ENCODE peak calls at places on chromosomes 4 and X, in nine cellular contexts. U, Q, S, R, H, C, N, M and J are unnamed samples.
A peak's percentile ranks its signal among the peaks of the same experiment; 100 is the strongest.

GRCh38 chr4:97984545-97985131 is 158.6 kb downstream of the STPG2 start:
- DNase-seq in U (no peak), Q (peak; percentile 17), S (peak; percentile 3), R (no peak), H (no peak), C (no peak), N (peak; percentile 2), M (no peak), J (no peak)

GRCh38 chrX:54807524-54808108 is at the start of gene MAGED2:
- DNase-seq in U (peak; percentile 33), Q (no peak), S (peak; percentile 68), R (peak; percentile 30), H (peak; percentile 47), C (peak; percentile 17), N (peak; percentile 43), M (no peak), J (no peak)

GRCh38 chr4:95537181-95537580 is 11.6 kb downstream of the UNC5C start:
- DNase-seq in U (peak; percentile 25), Q (no peak), S (no peak), R (no peak), H (no peak), C (no peak), N (no peak), M (no peak), J (peak; percentile 44)

GRCh38 chr4:176123710-176124407 is 58.2 kb downstream of the WDR17 start:
- DNase-seq in U (no peak), Q (peak; percentile 30), S (peak; percentile 22), R (no peak), H (no peak), C (peak; percentile 6), N (peak; percentile 16), M (no peak), J (peak; percentile 3)

GRCh38 chrX:9789555-9789954 is 3.3 kb downstream of the SHROOM2 start:
- DNase-seq in U (no peak), Q (no peak), S (peak; percentile 87), R (no peak), H (no peak), C (no peak), N (no peak), M (no peak), J (no peak)

GRCh38 chr4:39029752-39030694 is 2.2 kb downstream of the TMEM156 start:
- DNase-seq in U (no peak), Q (no peak), S (no peak), R (no peak), H (no peak), C (no peak), N (no peak), M (no peak), J (no peak)

GRCh38 chr4:108483077-108483476 is 137.3 kb upstream of the RPL34 start:
- DNase-seq in U (no peak), Q (no peak), S (no peak), R (no peak), H (no peak), C (no peak), N (no peak), M (no peak), J (no peak)

GRCh38 chrX:1011632-1012283 is 200.7 kb downstream of the CRLF2 start:
- DNase-seq in U (no peak), Q (no peak), S (peak; percentile 34), R (no peak), H (no peak), C (no peak), N (no peak), M (no peak), J (no peak)

GRCh38 chrX:22116585-22117546 is 84.7 kb downstream of the PHEX start:
- DNase-seq in U (no peak), Q (no peak), S (no peak), R (no peak), H (no peak), C (no peak), N (no peak), M (no peak), J (no peak)

GRCh38 chr4:189792819-189793618 is 147.7 kb upstream of the FRG1 start:
- DNase-seq in U (peak; percentile 65), Q (peak; percentile 70), S (peak; percentile 94), R (no peak), H (peak; percentile 2), C (peak; percentile 67), N (peak; percentile 51), M (no peak), J (peak; percentile 52)

GRCh38 chr4:3630934-3631585 is 98.8 kb upstream of the LRPAP1 start:
- DNase-seq in U (no peak), Q (no peak), S (no peak), R (no peak), H (no peak), C (no peak), N (no peak), M (peak; percentile 33), J (no peak)

GRCh38 chr4:52957220-52957686 is 95.1 kb downstream of the RASL11B start:
- DNase-seq in U (no peak), Q (no peak), S (no peak), R (no peak), H (no peak), C (peak; percentile 77), N (peak; percentile 7), M (no peak), J (no peak)

GRCh38 chr4:8599657-8600056 is 7.1 kb downstream of the CPZ start:
- DNase-seq in U (no peak), Q (no peak), S (no peak), R (no peak), H (no peak), C (peak; percentile 79), N (peak; percentile 48), M (no peak), J (no peak)

GRCh38 chr4:78811034-78811433 is 34.9 kb downstream of the BMP2K start:
- DNase-seq in U (no peak), Q (no peak), S (no peak), R (no peak), H (no peak), C (no peak), N (no peak), M (no peak), J (no peak)

GRCh38 chrX:132957211-132958085 is 981 bp downstream of the HS6ST2 start:
- DNase-seq in U (no peak), Q (peak; percentile 48), S (peak; percentile 63), R (no peak), H (no peak), C (no peak), N (no peak), M (peak; percentile 40), J (no peak)

GRCh38 chr4:110032603-110033002 is 119.9 kb downstream of the EGF start:
- DNase-seq in U (no peak), Q (no peak), S (no peak), R (no peak), H (no peak), C (no peak), N (no peak), M (no peak), J (no peak)

GRCh38 chr4:85028910-85029309 is 62.4 kb upstream of the WDFY3 start:
- DNase-seq in U (no peak), Q (no peak), S (no peak), R (no peak), H (no peak), C (peak; percentile 17), N (no peak), M (no peak), J (no peak)

GRCh38 chr4:159284733-159285132 is 181.9 kb downstream of the RAPGEF2 start:
- DNase-seq in U (no peak), Q (no peak), S (no peak), R (no peak), H (no peak), C (no peak), N (no peak), M (no peak), J (no peak)

GRCh38 chr4:52290468-52290867 is 239.4 kb downstream of the SPATA18 start:
- DNase-seq in U (no peak), Q (no peak), S (no peak), R (no peak), H (no peak), C (no peak), N (no peak), M (no peak), J (no peak)

GRCh38 chr4:156865391-156865790 is 106.2 kb downstream of the PDGFC start:
- DNase-seq in U (no peak), Q (no peak), S (no peak), R (no peak), H (no peak), C (no peak), N (no peak), M (no peak), J (no peak)

GRCh38 chr4:113674733-113675132 is 86.8 kb downstream of the CAMK2D start:
- DNase-seq in U (no peak), Q (no peak), S (no peak), R (no peak), H (no peak), C (no peak), N (no peak), M (no peak), J (no peak)

GRCh38 chrX:68652327-68652930 is 5.0 kb downstream of the STARD8 start:
- DNase-seq in U (no peak), Q (peak; percentile 1), S (no peak), R (no peak), H (no peak), C (no peak), N (no peak), M (no peak), J (no peak)

GRCh38 chr4:33411182-33411581 is 2691.0 kb downstream of the PCDH7 start:
- DNase-seq in U (no peak), Q (peak; percentile 22), S (no peak), R (no peak), H (no peak), C (no peak), N (no peak), M (no peak), J (no peak)

GRCh38 chrX:17814557-17814956 is 46.5 kb downstream of the RAI2 start:
- DNase-seq in U (no peak), Q (peak; percentile 7), S (no peak), R (no peak), H (no peak), C (peak; percentile 21), N (no peak), M (no peak), J (peak; percentile 1)

GRCh38 chr4:183100827-183101226 is 1.8 kb downstream of the WWC2 start:
- DNase-seq in U (no peak), Q (peak; percentile 22), S (no peak), R (no peak), H (no peak), C (no peak), N (peak; percentile 9), M (no peak), J (no peak)

GRCh38 chr4:4990857-4991540 is 28.3 kb downstream of the CYTL1 start:
- DNase-seq in U (peak; percentile 7), Q (no peak), S (peak; percentile 73), R (no peak), H (no peak), C (peak; percentile 93), N (peak; percentile 39), M (peak; percentile 84), J (peak; percentile 23)

GRCh38 chr4:37628977-37629609 is 57.1 kb downstream of the RELL1 start:
- DNase-seq in U (no peak), Q (peak; percentile 44), S (no peak), R (no peak), H (no peak), C (peak; percentile 85), N (peak; percentile 81), M (no peak), J (peak; percentile 60)

GRCh38 chr4:4666693-4667642 is 125.1 kb upstream of the STX18 start:
- DNase-seq in U (no peak), Q (no peak), S (peak; percentile 87), R (no peak), H (no peak), C (peak; percentile 93), N (no peak), M (no peak), J (no peak)

GRCh38 chr4:155433636-155434360 is 57.0 kb upstream of the MAP9 start:
- DNase-seq in U (no peak), Q (peak; percentile 94), S (no peak), R (no peak), H (no peak), C (no peak), N (peak; percentile 1), M (no peak), J (peak; percentile 89)

GRCh38 chr4:7439699-7440098 is 5.0 kb upstream of the PSAPL1 start:
- DNase-seq in U (no peak), Q (no peak), S (no peak), R (no peak), H (no peak), C (no peak), N (no peak), M (no peak), J (peak; percentile 9)

GRCh38 chr4:3465698-3466671 is 2.9 kb downstream of the DOK7 start:
- DNase-seq in U (no peak), Q (no peak), S (peak; percentile 66), R (no peak), H (no peak), C (no peak), N (no peak), M (peak; percentile 49), J (no peak)